ENCODE peak calls at places on chromosomes 5 and 9, in five cellular contexts. One of them, this sample, is unnamed.
A peak's percentile ranks its signal among the peaks of the same experiment; 100 is the strongest.

GRCh38 chr5:40675396-40676133 is 4.2 kb upstream of the PTGER4 start:
- DNase-seq in uterus: no peak
- DNase-seq in HCT116: no peak
- DNase-seq in prostate gland: no peak
- DNase-seq in ovary: no peak
- DNase-seq in this sample: no peak

GRCh38 chr9:128603697-128604096 is 51.3 kb downstream of the SPTAN1 start:
- DNase-seq in ovary: no peak
- DNase-seq in uterus: no peak
- DNase-seq in HCT116: no peak
- DNase-seq in prostate gland: no peak
- DNase-seq in this sample: no peak

GRCh38 chr9:125190371-125190801 is 783 bp upstream of the PPP6C start:
- DNase-seq in ovary: no peak
- DNase-seq in prostate gland: no peak
- DNase-seq in uterus: no peak
- DNase-seq in HCT116: no peak
- DNase-seq in this sample: no peak

GRCh38 chr9:2267171-2267740 is 252.1 kb downstream of the SMARCA2 start:
- DNase-seq in ovary: peak; percentile 52
- DNase-seq in uterus: peak; percentile 66
- DNase-seq in HCT116: no peak
- DNase-seq in prostate gland: no peak
- DNase-seq in this sample: no peak

GRCh38 chr9:115972802-115973201 is 180.8 kb upstream of the PAPPA start:
- DNase-seq in HCT116: no peak
- DNase-seq in uterus: no peak
- DNase-seq in ovary: no peak
- DNase-seq in prostate gland: no peak
- DNase-seq in this sample: no peak

GRCh38 chr9:90095682-90096081 is 490.9 kb downstream of the GADD45G start:
- DNase-seq in uterus: no peak
- DNase-seq in prostate gland: no peak
- DNase-seq in ovary: no peak
- DNase-seq in HCT116: no peak
- DNase-seq in this sample: peak; percentile 23

GRCh38 chr5:160083501-160083900 is 35.7 kb downstream of the PWWP2A start:
- DNase-seq in prostate gland: no peak
- DNase-seq in HCT116: no peak
- DNase-seq in uterus: no peak
- DNase-seq in ovary: no peak
- DNase-seq in this sample: no peak

GRCh38 chr9:15501803-15502202 is 9.0 kb downstream of the PSIP1 start:
- DNase-seq in prostate gland: no peak
- DNase-seq in HCT116: no peak
- DNase-seq in uterus: no peak
- DNase-seq in ovary: no peak
- DNase-seq in this sample: no peak

GRCh38 chr9:76415731-76416130 is 21.5 kb upstream of the RFK start:
- DNase-seq in ovary: no peak
- DNase-seq in uterus: no peak
- DNase-seq in HCT116: no peak
- DNase-seq in prostate gland: peak; percentile 35
- DNase-seq in this sample: no peak

GRCh38 chr5:91955610-91956009 is 572.5 kb upstream of the ARRDC3 start:
- DNase-seq in uterus: no peak
- DNase-seq in HCT116: no peak
- DNase-seq in ovary: no peak
- DNase-seq in prostate gland: no peak
- DNase-seq in this sample: no peak

GRCh38 chr9:98409637-98410173 is 154.3 kb upstream of the TBC1D2 start:
- DNase-seq in uterus: no peak
- DNase-seq in ovary: no peak
- DNase-seq in prostate gland: no peak
- DNase-seq in HCT116: no peak
- DNase-seq in this sample: no peak

GRCh38 chr5:129459485-129460120 is 495 bp upstream of the ADAMTS19 start:
- DNase-seq in ovary: peak; percentile 33
- DNase-seq in uterus: peak; percentile 48
- DNase-seq in HCT116: no peak
- DNase-seq in prostate gland: no peak
- DNase-seq in this sample: peak; percentile 12

GRCh38 chr5:140114341-140115185 is 654 bp downstream of the PURA start:
- DNase-seq in ovary: peak; percentile 81
- DNase-seq in prostate gland: peak; percentile 57
- DNase-seq in uterus: peak; percentile 56
- DNase-seq in HCT116: no peak
- DNase-seq in this sample: peak; percentile 71

GRCh38 chr9:87337335-87338074 is 160.2 kb upstream of the DAPK1 start:
- DNase-seq in uterus: no peak
- DNase-seq in HCT116: no peak
- DNase-seq in prostate gland: no peak
- DNase-seq in ovary: no peak
- DNase-seq in this sample: no peak

GRCh38 chr5:174424219-174425053 is 299.9 kb upstream of the MSX2 start:
- DNase-seq in ovary: no peak
- DNase-seq in uterus: no peak
- DNase-seq in HCT116: no peak
- DNase-seq in prostate gland: no peak
- DNase-seq in this sample: no peak

GRCh38 chr5:157248771-157249475 is 17.0 kb upstream of the CYFIP2 start:
- DNase-seq in prostate gland: no peak
- DNase-seq in HCT116: no peak
- DNase-seq in uterus: no peak
- DNase-seq in ovary: no peak
- DNase-seq in this sample: peak; percentile 58

GRCh38 chr5:17694922-17695321 is 60.7 kb downstream of the TAF11L14 start:
- DNase-seq in uterus: no peak
- DNase-seq in ovary: no peak
- DNase-seq in HCT116: no peak
- DNase-seq in prostate gland: no peak
- DNase-seq in this sample: no peak

GRCh38 chr5:174327317-174327864 is 281.9 kb downstream of the NSG2 start:
- DNase-seq in HCT116: peak; percentile 75
- DNase-seq in ovary: no peak
- DNase-seq in uterus: no peak
- DNase-seq in prostate gland: peak; percentile 43
- DNase-seq in this sample: peak; percentile 48

GRCh38 chr9:135614821-135615665 is 24.3 kb downstream of the GLT6D1 start:
- DNase-seq in uterus: no peak
- DNase-seq in ovary: no peak
- DNase-seq in HCT116: no peak
- DNase-seq in prostate gland: no peak
- DNase-seq in this sample: no peak

GRCh38 chr9:70765935-70766334 is 351.5 kb upstream of the KLF9 start:
- DNase-seq in ovary: no peak
- DNase-seq in HCT116: no peak
- DNase-seq in uterus: no peak
- DNase-seq in prostate gland: no peak
- DNase-seq in this sample: no peak

GRCh38 chr9:3656224-3656623 is 130.4 kb upstream of the RFX3 start:
- DNase-seq in ovary: no peak
- DNase-seq in prostate gland: no peak
- DNase-seq in HCT116: no peak
- DNase-seq in uterus: no peak
- DNase-seq in this sample: no peak

GRCh38 chr5:173857231-173857630 is 30.9 kb upstream of the CPEB4 start:
- DNase-seq in HCT116: no peak
- DNase-seq in uterus: no peak
- DNase-seq in prostate gland: no peak
- DNase-seq in ovary: no peak
- DNase-seq in this sample: no peak

GRCh38 chr9:129027685-129028191 is 393 bp downstream of the SH3GLB2 start:
- DNase-seq in HCT116: no peak
- DNase-seq in prostate gland: no peak
- DNase-seq in ovary: no peak
- DNase-seq in uterus: no peak
- DNase-seq in this sample: peak; percentile 77

GRCh38 chr5:26622947-26623346 is 415.4 kb downstream of the CDH9 start:
- DNase-seq in HCT116: no peak
- DNase-seq in ovary: no peak
- DNase-seq in uterus: no peak
- DNase-seq in prostate gland: no peak
- DNase-seq in this sample: no peak

GRCh38 chr9:94526951-94527350 is 27.9 kb upstream of the PCAT7 start:
- DNase-seq in uterus: no peak
- DNase-seq in HCT116: no peak
- DNase-seq in prostate gland: no peak
- DNase-seq in ovary: no peak
- DNase-seq in this sample: no peak
- H3K4me3 ChIP-seq in uterus: no peak overlapping the region
- H3K4me3 ChIP-seq in HCT116: no peak overlapping the region
- H3K4me3 ChIP-seq in prostate gland: no peak overlapping the region
- H3K4me3 ChIP-seq in ovary: no peak overlapping the region
- H3K4me3 ChIP-seq in this sample: no peak overlapping the region

DNA sequence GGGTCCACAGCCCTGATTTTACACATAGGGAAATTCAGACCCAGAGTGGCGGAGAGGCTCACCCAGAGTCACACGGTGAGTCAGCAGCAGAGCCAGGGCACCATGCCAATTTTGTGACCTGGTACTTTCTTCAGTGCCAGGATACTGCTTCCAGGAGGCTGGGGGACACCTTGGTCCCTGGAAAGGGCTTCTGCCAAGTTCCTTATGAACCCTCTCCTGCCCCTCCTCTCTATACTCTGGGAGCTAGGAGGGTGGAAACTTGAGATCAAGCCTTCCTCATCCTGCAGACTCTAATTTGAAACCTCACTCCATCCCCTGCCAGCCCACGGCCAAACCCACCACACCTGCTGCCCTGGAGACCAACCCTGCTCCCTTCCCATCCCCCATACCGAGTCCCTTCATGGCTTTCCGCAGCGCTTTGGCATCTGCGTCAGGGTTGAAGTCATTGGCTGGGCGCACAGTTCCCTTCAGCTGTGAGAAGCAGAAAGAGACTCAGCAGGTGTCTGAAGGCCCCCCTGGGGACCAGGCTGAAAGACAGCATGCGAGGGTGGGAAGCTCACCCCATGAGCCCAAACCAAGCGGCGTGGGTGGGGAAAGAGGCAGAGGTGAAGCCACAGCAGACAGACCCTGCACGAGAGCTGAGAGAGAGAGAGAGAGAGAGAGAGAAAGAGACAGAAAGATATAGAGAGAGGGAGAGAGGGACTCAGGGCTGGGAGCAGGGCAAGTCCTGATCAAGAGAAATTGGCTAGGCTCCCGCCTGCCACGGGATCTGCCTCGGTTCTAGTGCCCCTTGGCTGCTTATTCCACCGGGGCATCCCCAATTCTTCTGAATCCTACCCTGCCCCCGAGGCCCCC is 33.5 kb downstream of the ANXA6 start:
- DNase-seq in prostate gland: peak; percentile 40
- DNase-seq in HCT116: no peak
- DNase-seq in ovary: no peak
- DNase-seq in uterus: no peak
- DNase-seq in this sample: peak; percentile 70
- TF ChIP-seq POLR2A in prostate gland: no peak
- TF ChIP-seq POLR2A in HCT116: no peak
- TF ChIP-seq POLR2A in ovary: no peak
- TF ChIP-seq POLR2A in uterus: no peak
- TF ChIP-seq POLR2A in this sample: no peak

DNA sequence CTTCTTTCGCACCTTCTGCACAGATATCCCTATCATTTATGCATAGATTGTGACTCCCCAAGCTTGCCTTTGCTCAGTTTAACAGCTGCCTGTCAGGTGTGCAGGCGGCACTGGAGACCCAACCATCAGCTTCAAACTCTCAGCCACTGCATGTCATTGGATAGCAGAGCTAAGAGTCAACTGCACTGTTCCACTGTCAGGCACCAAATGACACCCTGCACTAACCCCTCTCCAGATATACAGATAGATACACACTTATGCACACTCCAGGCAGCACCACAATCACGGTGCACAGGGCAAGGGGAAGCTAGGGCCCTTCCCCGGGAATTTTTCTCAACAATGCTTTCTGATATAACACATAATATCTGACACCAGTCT is 142.4 kb downstream of the BNC2 start:
- DNase-seq in prostate gland: no peak
- DNase-seq in uterus: no peak
- DNase-seq in ovary: no peak
- DNase-seq in HCT116: no peak
- DNase-seq in this sample: no peak
- H3K4me3 ChIP-seq in prostate gland: peak overlapping the region; percentile 43
- H3K4me3 ChIP-seq in uterus: peak overlapping the region; percentile 39
- H3K4me3 ChIP-seq in ovary: peak overlapping the region; percentile 53
- H3K4me3 ChIP-seq in HCT116: no peak overlapping the region
- H3K4me3 ChIP-seq in this sample: peak overlapping the region; percentile 64

GRCh38 chr9:33167949-33168535 is 906 bp upstream of the B4GALT1 start:
- DNase-seq in uterus: peak; percentile 48
- DNase-seq in ovary: no peak
- DNase-seq in HCT116: no peak
- DNase-seq in prostate gland: no peak
- DNase-seq in this sample: peak; percentile 33

GRCh38 chr9:33166263-33167083 is 663 bp downstream of the B4GALT1 start:
- DNase-seq in ovary: peak; percentile 74
- DNase-seq in HCT116: no peak
- DNase-seq in uterus: no peak
- DNase-seq in prostate gland: no peak
- DNase-seq in this sample: peak; percentile 63

GRCh38 chr9:33168941-33169544 is 1.9 kb upstream of the B4GALT1 start:
- DNase-seq in HCT116: no peak
- DNase-seq in prostate gland: no peak
- DNase-seq in ovary: no peak
- DNase-seq in uterus: no peak
- DNase-seq in this sample: no peak

GRCh38 chr9:33165263-33166151 is 1.6 kb downstream of the B4GALT1 start:
- DNase-seq in ovary: peak; percentile 70
- DNase-seq in prostate gland: peak; percentile 43
- DNase-seq in HCT116: no peak
- DNase-seq in uterus: peak; percentile 57
- DNase-seq in this sample: peak; percentile 71

GRCh38 chr9:33167084-33167948 is at the start of gene B4GALT1:
- DNase-seq in ovary: peak; percentile 98
- DNase-seq in HCT116: peak; percentile 41
- DNase-seq in prostate gland: peak; percentile 95
- DNase-seq in uterus: peak; percentile 98
- DNase-seq in this sample: peak; percentile 97
- TF ChIP-seq POLR2A in ovary: peak; percentile 91
- TF ChIP-seq POLR2A in HCT116: peak; percentile 61
- TF ChIP-seq POLR2A in prostate gland: peak; percentile 81
- TF ChIP-seq POLR2A in uterus: peak; percentile 73
- TF ChIP-seq POLR2A in this sample: peak; percentile 88

DNA sequence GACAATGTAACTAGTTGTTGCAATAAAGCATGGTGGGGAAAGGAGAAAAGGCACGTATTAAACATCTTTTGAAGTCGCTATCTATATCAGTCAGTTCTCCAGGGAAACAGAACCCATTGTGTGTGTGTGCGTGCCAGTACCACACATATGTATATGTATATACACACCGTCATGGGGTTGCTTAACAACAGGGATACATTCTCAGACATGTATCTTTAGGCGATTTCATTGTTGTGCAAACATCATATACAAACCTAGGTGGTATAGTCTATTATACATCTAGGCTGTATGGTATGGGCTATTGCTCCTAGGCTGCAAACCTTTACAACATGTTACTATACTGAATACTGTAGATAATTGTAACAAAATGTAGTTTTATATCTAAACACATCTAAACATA is 2.3 kb downstream of the CDKN2B-AS1 start:
- DNase-seq in ovary: no peak
- DNase-seq in prostate gland: no peak
- DNase-seq in HCT116: no peak
- DNase-seq in uterus: no peak
- DNase-seq in this sample: no peak
- H3K4me3 ChIP-seq in ovary: no peak overlapping the region
- H3K4me3 ChIP-seq in prostate gland: no peak overlapping the region
- H3K4me3 ChIP-seq in HCT116: no peak overlapping the region
- H3K4me3 ChIP-seq in uterus: no peak overlapping the region
- H3K4me3 ChIP-seq in this sample: no peak overlapping the region

This sample was measured in transverse colon.